ENCODE peak calls at places on chromosomes 3 and 15, in seven cellular contexts. One of them, this sample, is unnamed.
A peak's percentile ranks its signal among the peaks of the same experiment; 100 is the strongest.

GRCh38 chr3:105719791-105720190 is 149.0 kb downstream of the CBLB start:
- DNase-seq in T-helper 9 cell: no peak
- DNase-seq in frontal cortex: no peak
- DNase-seq in bronchial epithelial cell: peak; percentile 74
- DNase-seq in upper lobe of right lung: no peak
- DNase-seq in activated naive CD4-positive, alpha-beta T cell: no peak
- DNase-seq in BE2C: no peak
- DNase-seq in this sample: no peak

GRCh38 chr15:92165001-92165346 is 228.7 kb upstream of the ST8SIA2 start:
- DNase-seq in BE2C: no peak
- DNase-seq in frontal cortex: no peak
- DNase-seq in bronchial epithelial cell: no peak
- DNase-seq in upper lobe of right lung: no peak
- DNase-seq in activated naive CD4-positive, alpha-beta T cell: no peak
- DNase-seq in T-helper 9 cell: no peak
- DNase-seq in this sample: no peak

GRCh38 chr3:66299893-66300292 is 79.1 kb downstream of the SLC25A26 start:
- DNase-seq in upper lobe of right lung: no peak
- DNase-seq in activated naive CD4-positive, alpha-beta T cell: no peak
- DNase-seq in frontal cortex: no peak
- DNase-seq in bronchial epithelial cell: no peak
- DNase-seq in T-helper 9 cell: no peak
- DNase-seq in BE2C: no peak
- DNase-seq in this sample: no peak

GRCh38 chr3:20073683-20074082 is 33.4 kb downstream of the KAT2B start:
- DNase-seq in activated naive CD4-positive, alpha-beta T cell: no peak
- DNase-seq in BE2C: no peak
- DNase-seq in bronchial epithelial cell: peak; percentile 29
- DNase-seq in upper lobe of right lung: no peak
- DNase-seq in T-helper 9 cell: no peak
- DNase-seq in frontal cortex: no peak
- DNase-seq in this sample: no peak

GRCh38 chr3:34947849-34948248 is 691.5 kb upstream of the ARPP21 start:
- DNase-seq in frontal cortex: no peak
- DNase-seq in T-helper 9 cell: no peak
- DNase-seq in bronchial epithelial cell: peak; percentile 54
- DNase-seq in BE2C: no peak
- DNase-seq in upper lobe of right lung: no peak
- DNase-seq in activated naive CD4-positive, alpha-beta T cell: no peak
- DNase-seq in this sample: no peak

GRCh38 chr3:126750760-126751129 is 46.7 kb downstream of the CHCHD6 start:
- DNase-seq in activated naive CD4-positive, alpha-beta T cell: no peak
- DNase-seq in BE2C: no peak
- DNase-seq in frontal cortex: no peak
- DNase-seq in bronchial epithelial cell: no peak
- DNase-seq in T-helper 9 cell: no peak
- DNase-seq in upper lobe of right lung: no peak
- DNase-seq in this sample: no peak

GRCh38 chr3:126197343-126197742 is 17.0 kb upstream of the ALDH1L1 start:
- DNase-seq in T-helper 9 cell: no peak
- DNase-seq in bronchial epithelial cell: no peak
- DNase-seq in upper lobe of right lung: no peak
- DNase-seq in frontal cortex: no peak
- DNase-seq in activated naive CD4-positive, alpha-beta T cell: no peak
- DNase-seq in BE2C: no peak
- DNase-seq in this sample: no peak

GRCh38 chr3:170909129-170909903 is 879 bp upstream of the EIF5A2 start:
- DNase-seq in bronchial epithelial cell: peak; percentile 99
- DNase-seq in frontal cortex: no peak
- DNase-seq in T-helper 9 cell: no peak
- DNase-seq in BE2C: no peak
- DNase-seq in upper lobe of right lung: peak; percentile 66
- DNase-seq in activated naive CD4-positive, alpha-beta T cell: no peak
- DNase-seq in this sample: no peak

GRCh38 chr3:42179110-42179725 is 86.8 kb downstream of the CCK start:
- DNase-seq in bronchial epithelial cell: peak; percentile 97
- DNase-seq in frontal cortex: peak; percentile 37
- DNase-seq in BE2C: no peak
- DNase-seq in activated naive CD4-positive, alpha-beta T cell: no peak
- DNase-seq in upper lobe of right lung: no peak
- DNase-seq in T-helper 9 cell: no peak
- DNase-seq in this sample: no peak

GRCh38 chr15:96344120-96344705 is 13.7 kb downstream of the NR2F2 start:
- DNase-seq in bronchial epithelial cell: no peak
- DNase-seq in upper lobe of right lung: no peak
- DNase-seq in activated naive CD4-positive, alpha-beta T cell: no peak
- DNase-seq in frontal cortex: no peak
- DNase-seq in T-helper 9 cell: no peak
- DNase-seq in BE2C: no peak
- DNase-seq in this sample: no peak

GRCh38 chr3:116691041-116691440 is 18.5 kb upstream of the TUSC7 start:
- DNase-seq in T-helper 9 cell: no peak
- DNase-seq in BE2C: no peak
- DNase-seq in activated naive CD4-positive, alpha-beta T cell: no peak
- DNase-seq in frontal cortex: no peak
- DNase-seq in upper lobe of right lung: no peak
- DNase-seq in bronchial epithelial cell: no peak
- DNase-seq in this sample: no peak

GRCh38 chr3:151047636-151048035 is 37.8 kb upstream of the MED12L start:
- DNase-seq in frontal cortex: no peak
- DNase-seq in activated naive CD4-positive, alpha-beta T cell: no peak
- DNase-seq in BE2C: no peak
- DNase-seq in bronchial epithelial cell: peak; percentile 47
- DNase-seq in upper lobe of right lung: no peak
- DNase-seq in T-helper 9 cell: no peak
- DNase-seq in this sample: no peak

GRCh38 chr3:32502089-32502943 is at the start of gene CMTM6:
- DNase-seq in bronchial epithelial cell: peak; percentile 61
- DNase-seq in T-helper 9 cell: peak; percentile 74
- DNase-seq in upper lobe of right lung: peak; percentile 92
- DNase-seq in frontal cortex: peak; percentile 91
- DNase-seq in activated naive CD4-positive, alpha-beta T cell: peak; percentile 69
- DNase-seq in BE2C: peak; percentile 75
- DNase-seq in this sample: peak; percentile 19

GRCh38 chr3:155682437-155682836 is 62.4 kb downstream of the PLCH1 start:
- DNase-seq in frontal cortex: no peak
- DNase-seq in upper lobe of right lung: no peak
- DNase-seq in bronchial epithelial cell: no peak
- DNase-seq in activated naive CD4-positive, alpha-beta T cell: no peak
- DNase-seq in BE2C: no peak
- DNase-seq in T-helper 9 cell: no peak
- DNase-seq in this sample: no peak

GRCh38 chr3:143482106-143483088 is 362.8 kb downstream of the CHST2 start:
- DNase-seq in bronchial epithelial cell: peak; percentile 5
- DNase-seq in frontal cortex: no peak
- DNase-seq in BE2C: no peak
- DNase-seq in upper lobe of right lung: no peak
- DNase-seq in T-helper 9 cell: no peak
- DNase-seq in activated naive CD4-positive, alpha-beta T cell: no peak
- DNase-seq in this sample: no peak

GRCh38 chr3:182420741-182421140 is 372.6 kb upstream of the ATP11B start:
- DNase-seq in T-helper 9 cell: no peak
- DNase-seq in frontal cortex: no peak
- DNase-seq in upper lobe of right lung: no peak
- DNase-seq in BE2C: no peak
- DNase-seq in bronchial epithelial cell: no peak
- DNase-seq in activated naive CD4-positive, alpha-beta T cell: no peak
- DNase-seq in this sample: no peak

GRCh38 chr3:185929192-185930151 is 8.3 kb downstream of the TRA2B start:
- DNase-seq in frontal cortex: no peak
- DNase-seq in BE2C: no peak
- DNase-seq in upper lobe of right lung: no peak
- DNase-seq in activated naive CD4-positive, alpha-beta T cell: no peak
- DNase-seq in T-helper 9 cell: no peak
- DNase-seq in bronchial epithelial cell: peak; percentile 87
- DNase-seq in this sample: no peak

GRCh38 chr3:170809021-170809974 is 60.7 kb downstream of the RPL22L1 start:
- DNase-seq in T-helper 9 cell: no peak
- DNase-seq in frontal cortex: peak; percentile 43
- DNase-seq in activated naive CD4-positive, alpha-beta T cell: no peak
- DNase-seq in bronchial epithelial cell: peak; percentile 86
- DNase-seq in upper lobe of right lung: no peak
- DNase-seq in BE2C: peak; percentile 63
- DNase-seq in this sample: no peak

GRCh38 chr15:75927601-75928000 is 23.9 kb downstream of the FBXO22 start:
- DNase-seq in upper lobe of right lung: no peak
- DNase-seq in activated naive CD4-positive, alpha-beta T cell: no peak
- DNase-seq in bronchial epithelial cell: no peak
- DNase-seq in BE2C: no peak
- DNase-seq in frontal cortex: no peak
- DNase-seq in T-helper 9 cell: no peak
- DNase-seq in this sample: no peak

GRCh38 chr3:120093923-120094775 is at the start of gene GSK3B:
- DNase-seq in activated naive CD4-positive, alpha-beta T cell: peak; percentile 99
- DNase-seq in bronchial epithelial cell: peak; percentile 99
- DNase-seq in upper lobe of right lung: peak; percentile 99
- DNase-seq in BE2C: peak; percentile 97
- DNase-seq in T-helper 9 cell: peak; percentile 98
- DNase-seq in frontal cortex: peak; percentile 87
- DNase-seq in this sample: peak; percentile 99

GRCh38 chr3:26350853-26351252 is 271.7 kb upstream of the LRRC3B start:
- DNase-seq in BE2C: no peak
- DNase-seq in frontal cortex: no peak
- DNase-seq in bronchial epithelial cell: peak; percentile 4
- DNase-seq in upper lobe of right lung: no peak
- DNase-seq in T-helper 9 cell: no peak
- DNase-seq in activated naive CD4-positive, alpha-beta T cell: no peak
- DNase-seq in this sample: no peak

GRCh38 chr3:67685499-67685898 is 31.1 kb upstream of the SUCLG2 start:
- DNase-seq in activated naive CD4-positive, alpha-beta T cell: no peak
- DNase-seq in upper lobe of right lung: no peak
- DNase-seq in bronchial epithelial cell: no peak
- DNase-seq in T-helper 9 cell: no peak
- DNase-seq in BE2C: no peak
- DNase-seq in frontal cortex: no peak
- DNase-seq in this sample: no peak

GRCh38 chr3:18656866-18657265 is 231.7 kb upstream of the SATB1 start:
- DNase-seq in upper lobe of right lung: no peak
- DNase-seq in BE2C: no peak
- DNase-seq in bronchial epithelial cell: no peak
- DNase-seq in T-helper 9 cell: no peak
- DNase-seq in activated naive CD4-positive, alpha-beta T cell: no peak
- DNase-seq in frontal cortex: no peak
- DNase-seq in this sample: no peak

GRCh38 chr15:28919201-28919627 is 33.4 kb downstream of the APBA2 start:
- DNase-seq in upper lobe of right lung: peak; percentile 57
- DNase-seq in bronchial epithelial cell: no peak
- DNase-seq in activated naive CD4-positive, alpha-beta T cell: no peak
- DNase-seq in T-helper 9 cell: no peak
- DNase-seq in BE2C: no peak
- DNase-seq in frontal cortex: no peak
- DNase-seq in this sample: no peak

GRCh38 chr3:144197582-144197981 is 226.0 kb downstream of the DIPK2A start:
- DNase-seq in BE2C: no peak
- DNase-seq in frontal cortex: no peak
- DNase-seq in bronchial epithelial cell: no peak
- DNase-seq in activated naive CD4-positive, alpha-beta T cell: no peak
- DNase-seq in T-helper 9 cell: no peak
- DNase-seq in upper lobe of right lung: no peak
- DNase-seq in this sample: no peak

GRCh38 chr3:48463703-48464102 is 17.2 kb downstream of the ATRIP start:
- DNase-seq in frontal cortex: no peak
- DNase-seq in T-helper 9 cell: no peak
- DNase-seq in activated naive CD4-positive, alpha-beta T cell: no peak
- DNase-seq in upper lobe of right lung: no peak
- DNase-seq in BE2C: no peak
- DNase-seq in bronchial epithelial cell: no peak
- DNase-seq in this sample: no peak

GRCh38 chr3:184117649-184118048 is 17.5 kb upstream of the EIF2B5 start:
- DNase-seq in T-helper 9 cell: no peak
- DNase-seq in bronchial epithelial cell: peak; percentile 7
- DNase-seq in frontal cortex: no peak
- DNase-seq in BE2C: no peak
- DNase-seq in upper lobe of right lung: no peak
- DNase-seq in activated naive CD4-positive, alpha-beta T cell: no peak
- DNase-seq in this sample: no peak

GRCh38 chr3:99794485-99794884 is 23.2 kb upstream of the CMSS1 start:
- DNase-seq in T-helper 9 cell: no peak
- DNase-seq in upper lobe of right lung: no peak
- DNase-seq in BE2C: no peak
- DNase-seq in activated naive CD4-positive, alpha-beta T cell: no peak
- DNase-seq in frontal cortex: no peak
- DNase-seq in bronchial epithelial cell: no peak
- DNase-seq in this sample: no peak

GRCh38 chr3:152318512-152318911 is 49.8 kb downstream of the MBNL1 start:
- DNase-seq in T-helper 9 cell: no peak
- DNase-seq in upper lobe of right lung: no peak
- DNase-seq in BE2C: no peak
- DNase-seq in activated naive CD4-positive, alpha-beta T cell: no peak
- DNase-seq in frontal cortex: no peak
- DNase-seq in bronchial epithelial cell: no peak
- DNase-seq in this sample: no peak

GRCh38 chr3:189170559-189170958 is 1.2 kb upstream of the TPRG1 start:
- DNase-seq in bronchial epithelial cell: peak; percentile 11
- DNase-seq in activated naive CD4-positive, alpha-beta T cell: no peak
- DNase-seq in BE2C: no peak
- DNase-seq in upper lobe of right lung: no peak
- DNase-seq in frontal cortex: no peak
- DNase-seq in T-helper 9 cell: no peak
- DNase-seq in this sample: no peak

GRCh38 chr3:38960042-38960622 is 91.6 kb downstream of the SCN11A start:
- DNase-seq in BE2C: no peak
- DNase-seq in upper lobe of right lung: no peak
- DNase-seq in frontal cortex: peak; percentile 11
- DNase-seq in activated naive CD4-positive, alpha-beta T cell: no peak
- DNase-seq in T-helper 9 cell: no peak
- DNase-seq in bronchial epithelial cell: no peak
- DNase-seq in this sample: no peak